ENCODE peak calls at places on chromosomes 12 and 14, in six cellular contexts. W, S, U, I, K and X are unnamed samples.

GRCh38 chr12:65308001-65308400 is 29.5 kb downstream of the MSRB3 start:
- DNase-seq in S (no peak), U (no peak), W (no peak), I (no peak), K (peak), X (no peak)

GRCh38 chr12:69007166-69007857 is 74.3 kb upstream of the CPM start:
- DNase-seq in K (peak), W (no peak), I (no peak), U (no peak), S (no peak), X (no peak)

GRCh38 chr14:77311217-77311616 is 9.5 kb downstream of the POMT2 start:
- DNase-seq in U (no peak), K (peak), S (no peak), I (no peak), W (no peak), X (no peak)

GRCh38 chr12:79023261-79023660 is 158.7 kb downstream of the SYT1 start:
- DNase-seq in W (no peak), S (no peak), U (no peak), K (peak), I (no peak), X (no peak)

GRCh38 chr14:34452258-34452822 is 9.7 kb downstream of the SPTSSA start:
- DNase-seq in W (no peak), U (no peak), K (no peak), S (no peak), I (no peak), X (no peak)

GRCh38 chr14:35140718-35141581 is 18.6 kb downstream of the PRORP start:
- DNase-seq in W (no peak), U (no peak), S (no peak), K (peak), I (no peak), X (no peak)

GRCh38 chr12:70660620-70661219 is 23.5 kb upstream of the PTPRB start:
- DNase-seq in K (peak), W (no peak), S (no peak), I (no peak), U (no peak), X (no peak)

GRCh38 chr14:89899917-89900680 is 54.4 kb downstream of the EFCAB11 start:
- DNase-seq in K (peak), I (no peak), U (no peak), S (no peak), W (no peak), X (no peak)

GRCh38 chr14:89566180-89566579 is 149.1 kb upstream of the FOXN3 start:
- DNase-seq in S (no peak), W (no peak), I (no peak), U (no peak), K (no peak), X (no peak)

GRCh38 chr14:31025335-31026075 is at the start of gene AP4S1:
- DNase-seq in K (peak), I (peak), U (peak), W (peak), S (no peak), X (no peak)

GRCh38 chr12:14258468-14258947 is 107.0 kb upstream of the ATF7IP start:
- DNase-seq in I (no peak), U (peak), S (no peak), W (no peak), K (peak), X (no peak)

GRCh38 chr14:54174437-54174836 is 217.8 kb upstream of the BMP4 start:
- DNase-seq in W (no peak), S (no peak), I (no peak), K (peak), U (no peak), X (no peak)

GRCh38 chr12:132593938-132594358 is 16.4 kb downstream of the LRCOL1 start:
- DNase-seq in U (peak), K (peak), S (no peak), I (no peak), W (peak), X (peak)

GRCh38 chr12:120150919-120151525 is 34.5 kb upstream of the RAB35 start:
- DNase-seq in S (no peak), W (no peak), K (no peak), I (no peak), U (no peak), X (no peak)

GRCh38 chr12:71840226-71840847 is 778 bp downstream of the TBC1D15 start:
- DNase-seq in W (no peak), I (no peak), K (peak), S (peak), U (no peak), X (no peak)

GRCh38 chr12:113697646-113698504 is 226.2 kb upstream of the LHX5 start:
- DNase-seq in S (no peak), K (no peak), W (no peak), U (peak), I (no peak), X (peak)

GRCh38 chr14:88868558-88869159 is 44.2 kb downstream of the TTC8 start:
- DNase-seq in U (no peak), W (no peak), I (no peak), S (no peak), K (peak), X (no peak)

GRCh38 chr14:89493877-89494634 is 77.0 kb upstream of the FOXN3 start:
- DNase-seq in U (no peak), W (no peak), K (no peak), S (no peak), I (peak), X (no peak)

GRCh38 chr12:45637706-45638105 is 91.8 kb upstream of the ARID2 start:
- DNase-seq in I (no peak), K (peak), S (no peak), W (no peak), U (no peak), X (no peak)

GRCh38 chr14:35786856-35787255 is 22.2 kb downstream of the RALGAPA1 start:
- DNase-seq in I (no peak), U (no peak), K (no peak), S (no peak), W (no peak), X (no peak)

GRCh38 chr12:124361074-124361965 is 66.4 kb downstream of the RFLNA start:
- DNase-seq in S (no peak), U (no peak), I (no peak), W (no peak), K (peak), X (no peak)

GRCh38 chr14:76867536-76868452 is 41.6 kb downstream of the LRRC74A start:
- DNase-seq in U (no peak), S (peak), W (no peak), I (peak), K (no peak), X (no peak)

GRCh38 chr12:49188205-49188915 is 520 bp downstream of the TUBA1A start:
- DNase-seq in I (peak), U (peak), K (peak), W (peak), S (peak), X (no peak)

GRCh38 chr14:23432946-23433345 is 2.5 kb downstream of the MYH7 start:
- DNase-seq in I (no peak), K (no peak), W (no peak), S (no peak), U (no peak), X (no peak)

GRCh38 chr12:27583057-27583797 is 59.2 kb downstream of the PPFIBP1 start:
- DNase-seq in U (no peak), K (peak), S (no peak), W (no peak), I (no peak), X (no peak)

GRCh38 chr12:99609455-99610181 is 37.9 kb upstream of the GARIN6 start:
- DNase-seq in U (no peak), S (no peak), K (no peak), W (no peak), I (no peak), X (no peak)

GRCh38 chr12:90851800-90852718 is 102.9 kb downstream of the CCER1 start:
- DNase-seq in K (no peak), W (no peak), I (no peak), U (no peak), S (no peak), X (no peak)

GRCh38 chr14:101496779-101497420 is 64.4 kb upstream of the DIO3 start:
- DNase-seq in S (no peak), W (no peak), I (no peak), U (peak), K (no peak), X (no peak)

GRCh38 chr12:124326104-124326503 is 31.2 kb downstream of the RFLNA start:
- DNase-seq in K (no peak), U (peak), W (no peak), S (no peak), I (no peak), X (no peak)

GRCh38 chr12:79964100-79964627 is 29.3 kb upstream of the PPP1R12A start:
- DNase-seq in U (no peak), K (no peak), I (no peak), S (no peak), W (no peak), X (no peak)

GRCh38 chr12:62865090-62865489 is 69.9 kb downstream of the PPM1H start:
- DNase-seq in I (no peak), K (no peak), W (no peak), U (no peak), S (no peak), X (no peak)

GRCh38 chr12:3097186-3097804 is 20.1 kb downstream of the TSPAN9 start:
- DNase-seq in I (no peak), K (no peak), W (no peak), S (no peak), U (no peak), X (no peak)

GRCh38 chr12:41963398-41963797 is 181.3 kb downstream of the GXYLT1 start:
- DNase-seq in S (no peak), W (no peak), I (no peak), K (no peak), U (no peak), X (no peak)
- TF ChIP-seq CTCF in S (no peak), W (no peak), I (no peak), K (no peak), U (no peak), X (no peak)

GRCh38 chr12:916712-917445 is 32.6 kb downstream of the RAD52 start:
- DNase-seq in W (no peak), I (no peak), U (no peak), S (no peak), K (no peak), X (no peak)

GRCh38 chr12:913919-914718 is 35.4 kb downstream of the RAD52 start:
- DNase-seq in K (no peak), S (no peak), U (no peak), I (no peak), W (no peak), X (no peak)

GRCh38 chr12:915090-915489 is 34.4 kb downstream of the RAD52 start:
- DNase-seq in K (no peak), U (no peak), S (no peak), W (no peak), I (no peak), X (no peak)

GRCh38 chr12:912466-913235 is 36.8 kb downstream of the RAD52 start:
- DNase-seq in U (no peak), K (no peak), I (no peak), W (no peak), S (no peak), X (no peak)

GRCh38 chr12:916240-916639 is 33.3 kb downstream of the RAD52 start:
- DNase-seq in S (peak), I (peak), U (no peak), K (no peak), W (no peak), X (no peak)
- TF ChIP-seq CTCF in S (no peak), I (no peak), U (no peak), K (no peak), W (no peak), X (no peak)

GRCh38 chr12:97312570-97313135 is 150.0 kb upstream of the RMST start:
- DNase-seq in K (no peak), I (no peak), W (no peak), U (no peak), S (no peak), X (no peak)
- TF ChIP-seq CTCF in K (no peak), I (no peak), W (peak), U (no peak), S (no peak), X (peak)

GRCh38 chr12:83826112-83826511 is 1086.5 kb downstream of the SLC6A15 start:
- DNase-seq in U (peak), W (peak), S (no peak), K (peak), I (no peak), X (peak)
- TF ChIP-seq CTCF in U (peak), W (peak), S (peak), K (peak), I (no peak), X (peak)

DNA sequence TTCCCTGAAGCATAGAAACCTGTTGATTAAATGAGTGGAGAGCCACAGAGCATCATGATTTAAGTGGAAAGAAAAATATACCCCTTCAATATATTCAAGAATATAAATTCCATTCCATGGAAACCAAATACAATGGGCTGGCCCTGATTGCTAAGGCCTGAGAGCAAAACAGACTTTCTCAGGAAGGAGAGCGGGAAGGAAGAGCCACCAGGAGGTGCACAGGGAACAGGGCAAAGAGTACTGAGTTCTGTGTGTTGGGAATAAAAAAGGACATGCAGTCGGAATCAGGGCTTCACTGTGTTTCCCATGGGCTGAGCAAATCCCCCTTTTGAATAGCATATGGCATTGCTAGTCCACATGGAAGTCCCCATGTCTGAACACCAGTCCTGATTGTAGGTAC is 69.7 kb upstream of the PLEKHG3 start:
- DNase-seq in I (no peak), S (no peak), W (no peak), K (no peak), U (no peak), X (no peak)
- TF ChIP-seq CTCF in I (no peak), S (no peak), W (no peak), K (no peak), U (no peak), X (no peak)